ENCODE peak calls at places on chromosomes 6 and 20, in ten cellular contexts. G is activated CD4-positive, alpha-beta T cell treated with anti-CD3 and anti-CD28 coated beads for 1 hour; B is GM23248; D is hippocampal formation; Q is lower lobe of right lung; U is retina; I is stimulated activated CD8-positive, alpha-beta memory T cell treated with anti-CD3 and anti-CD28 coated beads, Interleukin-7, amount 100 ng/mL, for 24 hours; X is HFF-Myc; W is left cardiac atrium; Y is GDM1. V is an unnamed sample.

GRCh38 chr20:13353261-13353945 is 132.3 kb downstream of the ISM1 start:
- DNase-seq in Q (no peak), B (no peak), Y (no peak), G (no peak), I (no peak), W (no peak), U (no peak), D (no peak), X (no peak), V (no peak)

GRCh38 chr20:24866008-24866407 is 83.1 kb upstream of the CST7 start:
- DNase-seq in G (no peak), U (no peak), W (no peak), X (no peak), B (no peak), D (no peak), Q (no peak), I (no peak), Y (no peak), V (no peak)

GRCh38 chr20:49394264-49394663 is 88.2 kb downstream of the KCNB1 start:
- DNase-seq in Y (no peak), W (no peak), B (peak; percentile 71), G (no peak), Q (no peak), U (no peak), I (no peak), X (no peak), D (no peak), V (no peak)

GRCh38 chr6:6972456-6972855 is 135.3 kb upstream of the RREB1 start:
- DNase-seq in Y (no peak), X (peak; percentile 4), W (no peak), D (no peak), I (no peak), B (peak; percentile 60), G (no peak), U (no peak), Q (no peak), V (peak; percentile 0)

GRCh38 chr6:134240664-134241431 is 77.1 kb downstream of the SGK1 start:
- DNase-seq in X (no peak), Y (no peak), B (no peak), I (peak; percentile 33), U (no peak), G (peak; percentile 64), Q (peak; percentile 88), W (peak; percentile 66), D (no peak), V (no peak)

GRCh38 chr6:156013155-156013554 is 557.5 kb upstream of the NOX3 start:
- DNase-seq in I (no peak), G (no peak), X (no peak), B (no peak), D (no peak), U (no peak), Q (no peak), W (no peak), Y (no peak), V (no peak)

GRCh38 chr6:26195376-26195923 is 108.2 kb downstream of the HFE start:
- DNase-seq in X (peak; percentile 88), W (peak; percentile 93), I (no peak), B (peak; percentile 96), U (peak; percentile 87), Q (peak; percentile 95), Y (peak; percentile 82), G (peak; percentile 73), D (peak; percentile 84), V (peak; percentile 86)

GRCh38 chr6:136784910-136785746 is 7.1 kb downstream of the MAP3K5 start:
- DNase-seq in X (no peak), Y (peak; percentile 59), B (no peak), W (peak; percentile 58), Q (peak; percentile 85), U (no peak), D (peak; percentile 36), G (no peak), I (no peak), V (no peak)

GRCh38 chr6:150201791-150202329 is 59.0 kb downstream of the PPP1R14C start:
- DNase-seq in G (no peak), X (no peak), Q (no peak), U (no peak), I (no peak), D (no peak), B (no peak), W (no peak), Y (no peak), V (no peak)

V was measured in BJ.